ENCODE peak calls at places on chromosomes 12 and 14, in four cellular contexts. D, P, N and K are unnamed samples.

GRCh38 chr14:106276326-106277267 is 750.2 kb downstream of the TMEM121 start:
- DNase-seq in D (no peak), N (no peak), P (no peak), K (no peak)

GRCh38 chr12:52278530-52278929 is 4.1 kb downstream of the KRT86 start:
- DNase-seq in D (no peak), P (no peak), N (no peak), K (no peak)

GRCh38 chr14:74569826-74570591 is 42.0 kb downstream of the LTBP2 start:
- DNase-seq in P (no peak), D (no peak), N (no peak), K (no peak)

GRCh38 chr12:95633671-95634465 is 82.6 kb upstream of the USP44 start:
- DNase-seq in D (no peak), P (no peak), N (no peak), K (no peak)

GRCh38 chr12:28035483-28035882 is 63.0 kb upstream of the PTHLH start:
- DNase-seq in P (no peak), N (no peak), D (no peak), K (peak)

GRCh38 chr14:85590784-85591183 is 60.8 kb downstream of the FLRT2 start:
- DNase-seq in D (no peak), N (no peak), P (no peak), K (no peak)

GRCh38 chr12:132139912-132140311 is 4.2 kb downstream of the DDX51 start:
- DNase-seq in P (no peak), N (no peak), D (no peak), K (no peak)

GRCh38 chr12:92051441-92051840 is 94.2 kb downstream of the BTG1 start:
- DNase-seq in D (no peak), N (no peak), P (no peak), K (no peak)

GRCh38 chr12:48002773-48003218 is 1.5 kb downstream of the COL2A1 start:
- DNase-seq in N (no peak), D (no peak), P (no peak), K (no peak)

GRCh38 chr12:132249747-132250478 is 79.5 kb downstream of the GALNT9 start:
- DNase-seq in P (no peak), D (no peak), N (no peak), K (no peak)

GRCh38 chr14:25508845-25509244 is 458.9 kb upstream of the STXBP6 start:
- DNase-seq in P (no peak), D (no peak), N (no peak), K (no peak)

GRCh38 chr12:52168019-52168717 is 23.6 kb downstream of the KRT80 start:
- DNase-seq in D (no peak), N (no peak), P (no peak), K (no peak)

GRCh38 chr12:18591473-18591872 is 146.3 kb downstream of the PLCZ1 start:
- DNase-seq in P (no peak), N (no peak), D (no peak), K (no peak)

GRCh38 chr12:96587691-96588090 is 98.3 kb downstream of the CFAP54 start:
- DNase-seq in P (no peak), D (no peak), N (no peak), K (no peak)

GRCh38 chr14:76917158-76917596 is 91.0 kb downstream of the LRRC74A start:
- DNase-seq in D (no peak), P (peak), N (no peak), K (peak)

GRCh38 chr12:24268663-24269186 is 319.3 kb upstream of the SOX5 start:
- DNase-seq in P (no peak), D (no peak), N (no peak), K (peak)

GRCh38 chr12:53941187-53941586 is 2.6 kb downstream of the HOXC13 start:
- DNase-seq in D (no peak), N (no peak), P (no peak), K (no peak)

GRCh38 chr14:74475678-74476077 is 17.4 kb downstream of the NPC2 start:
- DNase-seq in D (no peak), P (no peak), N (no peak), K (no peak)

GRCh38 chr12:118359541-118359915 is 13.2 kb downstream of the TAOK3 start:
- DNase-seq in D (peak), P (no peak), N (peak), K (peak)

GRCh38 chr12:30806989-30807694 is 52.4 kb upstream of the CAPRIN2 start:
- DNase-seq in N (no peak), P (peak), D (no peak), K (peak)

GRCh38 chr14:30888480-30889243 is 14.3 kb downstream of the COCH start:
- DNase-seq in N (no peak), D (no peak), P (no peak), K (peak)

GRCh38 chr12:53172352-53172751 is 8.2 kb upstream of the ZNF740 start:
- DNase-seq in N (no peak), P (no peak), D (no peak), K (no peak)

GRCh38 chr12:85550924-85551323 is 270.9 kb downstream of the ALX1 start:
- DNase-seq in D (no peak), P (no peak), N (no peak), K (no peak)

GRCh38 chr12:3168775-3169221 is 91.6 kb downstream of the TSPAN9 start:
- DNase-seq in N (no peak), P (no peak), D (peak), K (no peak)

GRCh38 chr12:50039151-50039835 is 14.0 kb upstream of the RACGAP1 start:
- DNase-seq in P (peak), N (peak), D (peak), K (peak)

GRCh38 chr14:52789118-52789517 is 2.3 kb downstream of the GNPNAT1 start:
- DNase-seq in D (no peak), P (no peak), N (no peak), K (no peak)

GRCh38 chr12:49985981-49986380 is 13.2 kb downstream of the AQP6 start:
- DNase-seq in P (no peak), D (no peak), N (no peak), K (no peak)

GRCh38 chr14:21039585-21040369 is 2.4 kb upstream of the RNASE7 start:
- DNase-seq in D (peak), N (peak), P (peak), K (peak)

GRCh38 chr12:106327256-106327852 is 24.8 kb downstream of the TCP11L2 start:
- DNase-seq in N (no peak), D (no peak), P (no peak), K (no peak)

GRCh38 chr12:111201036-111201435 is 167.9 kb downstream of the PHETA1 start:
- DNase-seq in P (no peak), D (no peak), N (no peak), K (no peak)

GRCh38 chr14:22403286-22403685 is 185.7 kb downstream of the DAD1 start:
- DNase-seq in P (no peak), N (no peak), D (no peak), K (no peak)

GRCh38 chr12:112906712-112907414 is at the start of gene OAS1:
- DNase-seq in D (peak), P (no peak), N (no peak), K (peak)